ENCODE peak calls at places on chromosomes 1 and 21, in nine cellular contexts. N is sigmoid colon, B is H1, F is SK-N-SH, U is ovary, A is stomach, G is transverse colon, M is A549, D is suprapubic skin. X is an unnamed sample.

GRCh38 chr1:8257621-8258020 is 60.3 kb upstream of the SLC45A1 start:
- DNase-seq in D (no peak), U (no peak), F (no peak), A (no peak), B (no peak), N (no peak), G (no peak), M (no peak), X (no peak)

GRCh38 chr1:223248787-223249175 is 105.7 kb upstream of the TLR5 start:
- DNase-seq in N (no peak), M (no peak), D (peak), U (no peak), A (peak), F (no peak), G (no peak), B (peak), X (no peak)

GRCh38 chr1:72285074-72285425 is 2.7 kb upstream of the NEGR1 start:
- DNase-seq in G (no peak), U (no peak), M (no peak), F (no peak), B (no peak), D (peak), N (peak), A (no peak), X (no peak)

GRCh38 chr1:68442006-68442405 is 7.7 kb downstream of the RPE65 start:
- DNase-seq in B (no peak), G (no peak), A (no peak), N (no peak), M (no peak), D (no peak), F (no peak), U (no peak), X (no peak)

GRCh38 chr1:62439652-62440371 is 3.0 kb downstream of the USP1 start:
- DNase-seq in F (no peak), A (no peak), M (no peak), D (no peak), G (no peak), U (no peak), N (no peak), B (no peak), X (no peak)

GRCh38 chr1:236854602-236854978 is 59.5 kb downstream of the MTR start:
- DNase-seq in B (no peak), D (no peak), F (no peak), A (no peak), M (no peak), G (no peak), N (no peak), U (no peak), X (no peak)

GRCh38 chr1:84257617-84258016 is 43.9 kb upstream of the SAMD13 start:
- DNase-seq in M (no peak), F (no peak), G (no peak), D (no peak), U (no peak), A (no peak), N (no peak), B (no peak), X (no peak)

GRCh38 chr1:156075158-156075557 is 7.1 kb downstream of the MEX3A start:
- DNase-seq in F (no peak), D (no peak), G (no peak), M (no peak), N (no peak), U (no peak), A (no peak), B (no peak), X (no peak)

GRCh38 chr1:15352122-15352957 is 57.3 kb upstream of the EFHD2 start:
- DNase-seq in G (peak), N (no peak), B (no peak), A (peak), D (no peak), U (no peak), M (peak), F (no peak), X (no peak)

GRCh38 chr1:229508823-229509337 is 739 bp upstream of the NUP133 start:
- DNase-seq in A (no peak), N (no peak), G (no peak), D (no peak), U (no peak), B (no peak), M (no peak), F (no peak), X (no peak)

GRCh38 chr1:115013792-115014191 is 15.8 kb upstream of the TSHB start:
- DNase-seq in A (no peak), N (no peak), G (no peak), F (no peak), M (no peak), B (no peak), D (no peak), U (no peak), X (no peak)

GRCh38 chr21:37430184-37430821 is 63.7 kb downstream of the DYRK1A start:
- DNase-seq in U (no peak), B (no peak), D (no peak), M (no peak), G (no peak), A (no peak), F (no peak), N (no peak), X (no peak)
- TF ChIP-seq EP300 in U (no peak), B (no peak), D (no peak), M (no peak), G (no peak), A (no peak), F (no peak), N (no peak), X (no peak)

GRCh38 chr1:91895832-91896556 is 10.0 kb upstream of the TGFBR3 start:
- DNase-seq in F (no peak), D (no peak), M (no peak), G (no peak), B (no peak), N (no peak), A (no peak), U (no peak), X (no peak)

GRCh38 chr1:91897016-91897415 is 11.1 kb upstream of the TGFBR3 start:
- DNase-seq in B (no peak), F (no peak), M (no peak), U (no peak), G (no peak), D (no peak), A (no peak), N (no peak), X (no peak)

GRCh38 chr1:91901231-91901630 is 15.3 kb upstream of the TGFBR3 start:
- DNase-seq in G (no peak), F (no peak), A (no peak), N (no peak), B (no peak), D (no peak), M (no peak), U (no peak), X (no peak)

DNA sequence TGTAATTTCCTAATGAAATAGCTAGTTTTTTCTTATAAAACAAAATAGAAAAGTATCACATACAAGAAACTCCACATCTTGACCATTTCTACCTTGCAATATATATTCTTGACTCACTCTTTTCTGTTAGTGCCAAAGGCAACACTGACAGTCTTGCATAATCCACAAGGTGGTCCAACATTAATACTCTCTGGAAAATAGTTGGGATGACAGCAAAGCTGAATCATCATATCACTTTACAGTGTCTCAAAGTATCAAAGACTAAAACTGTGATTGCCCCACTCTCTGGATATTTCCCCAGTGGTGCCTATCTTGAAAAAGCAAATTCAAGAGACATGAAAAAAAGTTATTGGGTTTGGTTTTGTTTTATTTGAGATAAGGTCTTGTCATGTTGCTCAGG is 14.6 kb upstream of the TGFBR3 start:
- DNase-seq in F (no peak), N (no peak), U (no peak), G (no peak), D (no peak), M (peak), A (no peak), B (no peak), X (peak)
- TF ChIP-seq EP300 in F (no peak), N (no peak), U (no peak), G (no peak), D (no peak), M (peak), A (no peak), B (no peak), X (no peak)

GRCh38 chr1:6519491-6519934 is 28.0 kb upstream of the PLEKHG5 start:
- DNase-seq in D (no peak), U (no peak), A (peak), F (peak), B (no peak), N (no peak), M (no peak), G (no peak), X (no peak)
- TF ChIP-seq EP300 in D (no peak), U (no peak), A (no peak), F (no peak), B (no peak), N (no peak), M (no peak), G (no peak), X (no peak)

GRCh38 chr1:199490804-199491527 is 536.5 kb upstream of the NR5A2 start:
- DNase-seq in B (no peak), N (no peak), F (peak), A (no peak), U (no peak), D (no peak), G (no peak), M (no peak), X (no peak)
- TF ChIP-seq EP300 in B (no peak), N (no peak), F (peak), A (no peak), U (no peak), D (no peak), G (no peak), M (no peak), X (no peak)

DNA sequence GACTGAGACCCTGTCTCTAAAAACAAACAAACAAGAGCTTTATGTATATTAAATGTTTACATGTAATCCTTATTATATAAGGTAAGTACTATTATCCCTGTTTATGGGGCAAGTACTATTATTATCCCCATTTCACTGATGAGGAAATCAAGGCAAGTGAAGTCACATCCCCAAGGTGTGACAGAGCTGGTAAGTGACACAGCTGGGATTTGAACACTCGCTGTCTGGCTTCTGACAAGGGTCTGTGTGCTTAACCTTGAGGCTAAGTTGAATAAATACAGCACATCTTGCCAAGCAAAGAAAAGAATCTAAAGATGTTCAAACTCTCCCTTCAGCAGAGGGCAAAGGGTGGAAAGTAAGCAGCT is 167.9 kb upstream of the IRF2BP2 start:
- DNase-seq in B (no peak), D (no peak), G (no peak), A (no peak), N (no peak), M (no peak), U (no peak), F (no peak), X (no peak)
- TF ChIP-seq EP300 in B (no peak), D (no peak), G (no peak), A (no peak), N (no peak), M (no peak), U (no peak), F (no peak), X (no peak)

DNA sequence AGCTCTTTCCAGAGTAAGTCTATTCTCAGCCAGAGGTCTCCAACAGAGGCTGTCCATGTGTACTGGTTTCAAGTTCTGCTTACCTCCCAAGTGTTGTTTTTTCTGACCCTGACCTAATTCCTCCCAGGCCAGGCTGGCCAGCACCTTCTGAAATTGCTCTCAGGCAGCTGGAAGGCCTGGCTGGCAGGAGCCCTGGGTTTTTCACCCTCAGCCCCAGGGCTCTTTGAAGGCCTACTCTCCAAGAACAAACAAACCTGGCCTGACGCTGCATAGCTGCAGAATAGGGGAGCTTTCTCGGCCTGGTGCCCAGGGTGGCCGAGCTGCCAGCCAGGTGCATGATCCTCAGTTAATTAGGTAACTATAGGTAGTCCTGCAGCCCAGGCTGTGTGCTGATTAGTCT is 147.5 kb downstream of the CACNA1E start:
- DNase-seq in D (no peak), U (no peak), N (no peak), B (no peak), M (no peak), A (peak), F (no peak), G (no peak), X (no peak)
- TF ChIP-seq EP300 in D (no peak), U (no peak), N (no peak), B (no peak), M (no peak), A (no peak), F (no peak), G (no peak), X (no peak)

GRCh38 chr1:1434812-1435093 is 737 bp upstream of the VWA1 start:
- DNase-seq in D (no peak), G (no peak), M (no peak), U (no peak), N (no peak), F (no peak), A (no peak), B (peak), X (no peak)
- TF ChIP-seq EP300 in D (no peak), G (no peak), M (no peak), U (no peak), N (no peak), F (no peak), A (no peak), B (no peak), X (no peak)

X was measured in tibial nerve.